ENCODE peak calls at places on chromosomes 7 and 10, in four cellular contexts. Q is SK-N-SH, W is HepG2, J is K562. S is an unnamed sample.

GRCh38 chr7:120733835-120734234 is 124.1 kb downstream of the TSPAN12 start:
- DNase-seq in Q (no peak), W (no peak), J (no peak), S (no peak)

GRCh38 chr7:41131956-41132355 is 570.9 kb downstream of the INHBA start:
- DNase-seq in Q (no peak), W (no peak), J (no peak), S (no peak)

GRCh38 chr10:29304259-29305030 is 15.6 kb downstream of the LYZL1 start:
- DNase-seq in Q (peak), W (peak), J (peak), S (peak)

GRCh38 chr10:7529638-7530037 is 118.8 kb upstream of the SFMBT2 start:
- DNase-seq in Q (peak), W (peak), J (no peak), S (peak)

GRCh38 chr7:16422100-16422430 is 727 bp upstream of the CRPPA start:
- DNase-seq in Q (no peak), W (no peak), J (no peak), S (no peak)

GRCh38 chr10:98696516-98696915 is 249.8 kb upstream of the HPS1 start:
- DNase-seq in Q (no peak), W (no peak), J (no peak), S (no peak)

GRCh38 chr10:77029684-77030407 is 607.8 kb downstream of the KCNMA1 start:
- DNase-seq in Q (no peak), W (no peak), J (no peak), S (no peak)

GRCh38 chr7:129830949-129831348 is 121.8 kb downstream of the UBE2H start:
- DNase-seq in Q (no peak), W (no peak), J (no peak), S (no peak)

GRCh38 chr10:99292159-99292558 is 37.0 kb upstream of the CNNM1 start:
- DNase-seq in Q (no peak), W (no peak), J (no peak), S (no peak)

GRCh38 chr7:80699030-80699638 is 60.7 kb downstream of the CD36 start:
- DNase-seq in Q (peak), W (peak), J (peak), S (peak)

GRCh38 chr10:133279961-133280283 is 3.3 kb upstream of the ADAM8 start:
- DNase-seq in Q (no peak), W (no peak), J (no peak), S (no peak)

GRCh38 chr10:11479307-11479706 is 132.1 kb downstream of the USP6NL start:
- DNase-seq in Q (no peak), W (no peak), J (no peak), S (no peak)

GRCh38 chr10:22022257-22023051 is 18.9 kb upstream of the DNAJC1 start:
- DNase-seq in Q (peak), W (no peak), J (peak), S (no peak)

GRCh38 chr7:44695756-44696155 is 52.9 kb upstream of the ZMIZ2 start:
- DNase-seq in Q (no peak), W (no peak), J (no peak), S (no peak)

GRCh38 chr7:130491841-130492518 is at the start of gene MEST:
- DNase-seq in Q (peak), W (no peak), J (no peak), S (no peak)

GRCh38 chr10:33160151-33160550 is 174.3 kb downstream of the NRP1 start:
- DNase-seq in Q (no peak), W (no peak), J (no peak), S (no peak)

GRCh38 chr10:58237014-58237830 is 30.5 kb downstream of the IPMK start:
- DNase-seq in Q (no peak), W (peak), J (no peak), S (peak)

GRCh38 chr10:79153753-79154152 is 85.0 kb downstream of the ZMIZ1 start:
- DNase-seq in Q (no peak), W (no peak), J (no peak), S (no peak)

GRCh38 chr7:106045592-106045991 is 66.5 kb downstream of the SYPL1 start:
- DNase-seq in Q (no peak), W (no peak), J (no peak), S (no peak)

GRCh38 chr10:19817251-19818046 is 1.2 kb downstream of the PLXDC2 start:
- DNase-seq in Q (peak), W (no peak), J (no peak), S (no peak)

GRCh38 chr10:29648983-29649268 is 14.2 kb upstream of the SVIL start:
- DNase-seq in Q (no peak), W (peak), J (no peak), S (no peak)

GRCh38 chr10:59331661-59332060 is 30.7 kb downstream of the FAM13C start:
- DNase-seq in Q (no peak), W (no peak), J (no peak), S (no peak)

GRCh38 chr10:89515031-89515841 is 20.2 kb downstream of the SLC16A12 start:
- DNase-seq in Q (no peak), W (no peak), J (no peak), S (no peak)

GRCh38 chr10:43898592-43898991 is 249.9 kb upstream of the ZNF32 start:
- DNase-seq in Q (no peak), W (no peak), J (no peak), S (no peak)

GRCh38 chr10:26524161-26524831 is 86.2 kb downstream of the APBB1IP start:
- DNase-seq in Q (no peak), W (no peak), J (no peak), S (no peak)

GRCh38 chr7:3164363-3164762 is 120.7 kb upstream of the CARD11 start:
- DNase-seq in Q (no peak), W (peak), J (no peak), S (no peak)

GRCh38 chr10:90847436-90847835 is 10.4 kb downstream of the HTR7 start:
- DNase-seq in Q (no peak), W (no peak), J (no peak), S (peak)

GRCh38 chr10:48819806-48820205 is 119.8 kb downstream of the LRRC18 start:
- DNase-seq in Q (no peak), W (no peak), J (no peak), S (no peak)

GRCh38 chr7:99211241-99211602 is 3.3 kb upstream of the KPNA7 start:
- DNase-seq in Q (no peak), W (no peak), J (no peak), S (no peak)

GRCh38 chr7:99210265-99210970 is 2.5 kb upstream of the KPNA7 start:
- DNase-seq in Q (no peak), W (peak), J (no peak), S (no peak)

GRCh38 chr7:99204078-99204477 is 3.8 kb downstream of the KPNA7 start:
- DNase-seq in Q (no peak), W (no peak), J (no peak), S (no peak)

GRCh38 chr7:99209781-99210180 is 1.9 kb upstream of the KPNA7 start:
- DNase-seq in Q (no peak), W (no peak), J (no peak), S (no peak)
- TF ChIP-seq ELF1 in Q (no peak), W (no peak), J (no peak), S (no peak)

GRCh38 chr10:103564799-103565365 is 71.4 kb downstream of the NEURL1 start:
- DNase-seq in Q (peak), W (peak), J (peak), S (peak)
- TF ChIP-seq CTCF in Q (peak), W (peak), J (peak), S (peak)

GRCh38 chr7:157096286-157097055 is 42.3 kb upstream of the UBE3C start:
- DNase-seq in Q (no peak), W (no peak), J (no peak), S (no peak)

GRCh38 chr7:157097569-157097968 is 41.2 kb upstream of the UBE3C start:
- DNase-seq in Q (no peak), W (no peak), J (no peak), S (no peak)

DNA sequence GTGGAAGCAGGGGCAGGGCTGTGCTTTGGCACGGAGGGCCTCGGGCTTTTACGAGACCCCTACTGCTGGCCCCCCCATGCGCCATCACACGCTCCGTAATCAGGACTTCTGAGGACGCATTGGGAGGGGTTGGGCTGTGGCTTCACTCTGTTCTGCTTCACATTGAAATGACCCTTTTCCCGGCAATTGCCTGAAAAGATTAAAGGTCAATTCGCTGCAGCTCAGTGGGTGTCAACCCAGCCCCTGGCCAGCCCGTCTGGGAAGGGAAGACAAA is 41.7 kb upstream of the UBE3C start:
- DNase-seq in Q (no peak), W (no peak), J (no peak), S (no peak)
- TF ChIP-seq ELF1 in Q (no peak), W (no peak), J (no peak), S (no peak)

GRCh38 chr7:89695241-89695640 is 459.0 kb upstream of the STEAP1 start:
- DNase-seq in Q (no peak), W (no peak), J (no peak), S (no peak)
- TF ChIP-seq CTCF in Q (no peak), W (no peak), J (no peak), S (no peak)

DNA sequence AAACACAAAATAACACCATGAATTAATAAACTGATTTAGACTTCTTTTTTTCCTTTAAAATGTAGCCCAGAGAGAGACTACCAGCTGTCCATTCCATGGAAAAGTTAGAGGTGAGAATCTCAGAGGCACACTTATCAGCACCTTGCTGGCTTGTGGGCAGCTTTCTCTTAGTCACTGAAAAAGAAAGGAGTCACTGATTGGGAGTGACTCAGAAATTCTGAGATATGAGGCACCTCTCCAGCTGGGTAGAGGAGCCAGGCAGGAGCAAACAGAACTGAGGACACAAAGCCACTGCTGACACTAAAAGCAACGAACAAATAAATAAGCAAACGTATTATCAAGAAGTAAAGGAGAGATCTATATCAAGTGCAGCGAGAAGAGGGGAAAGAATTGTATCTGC is 310.6 kb downstream of the PARD3 start:
- DNase-seq in Q (no peak), W (peak), J (peak), S (peak)
- TF ChIP-seq ELF1 in Q (no peak), W (no peak), J (no peak), S (no peak)

GRCh38 chr7:91784469-91784868 is 96.0 kb downstream of the MTERF1 start:
- DNase-seq in Q (peak), W (no peak), J (peak), S (peak)
- TF ChIP-seq CTCF in Q (peak), W (peak), J (no peak), S (peak)

GRCh38 chr10:102421645-102422585 is 1.3 kb downstream of the FBXL15 start:
- DNase-seq in Q (peak), W (peak), J (peak), S (no peak)

GRCh38 chr10:102420810-102421644 is at the start of gene FBXL15:
- DNase-seq in Q (peak), W (peak), J (peak), S (peak)

GRCh38 chr10:102420443-102420809 is 210 bp upstream of the FBXL15 start:
- DNase-seq in Q (peak), W (no peak), J (peak), S (no peak)

GRCh38 chr10:102418612-102419560 is at the start of gene PSD:
- DNase-seq in Q (peak), W (no peak), J (peak), S (no peak)

GRCh38 chr10:102419561-102420442 is 834 bp upstream of the FBXL15 start:
- DNase-seq in Q (peak), W (peak), J (peak), S (no peak)
- TF ChIP-seq ELF1 in Q (no peak), W (no peak), J (no peak), S (no peak)

DNA sequence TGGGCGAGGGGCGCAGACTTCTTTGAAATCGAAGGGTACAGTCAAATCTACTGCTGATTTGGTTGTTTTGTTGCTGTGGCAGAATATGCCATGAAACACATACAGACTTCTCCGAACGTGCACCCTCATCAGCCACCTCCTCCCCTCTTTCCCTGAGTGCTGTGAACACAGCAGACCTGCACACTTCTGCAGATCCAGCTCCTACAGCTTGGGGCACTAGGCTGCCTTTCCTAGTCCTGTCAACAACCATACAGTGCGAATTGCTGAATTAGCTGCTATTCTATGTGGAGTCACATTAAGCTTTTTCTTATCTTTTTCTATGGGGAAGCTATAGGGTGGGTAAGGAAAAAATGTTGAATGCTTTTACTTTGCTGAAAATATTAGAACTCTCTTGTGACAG is 57.5 kb downstream of the COL17A1 start:
- DNase-seq in Q (peak), W (peak), J (no peak), S (peak)
- TF ChIP-seq CTCF in Q (peak), W (peak), J (peak), S (peak)